ENCODE peak calls at places on chromosomes 12 and 14, in ten cellular contexts. V is skeletal muscle cell; Q is Right ventricle myocardium superior; H is lower leg skin; F is fibroblast of lung; T is stimulated activated CD4-positive, alpha-beta T cell treated with anti-CD3 and anti-CD28 coated beads, Interleukin-2, amount 100 ng/mL, for 24 hours; O is nephron progenitor cell; A is activated T-helper 1 cell treated with Interleukin-2 at 50 U/mL for 16 hours; Y is Right ventricle myocardium inferior; Z is T-cell. L is an unnamed sample.

GRCh38 chr12:96811083-96811482 is 96.0 kb upstream of the NEDD1 start:
- DNase-seq in V (peak; percentile 63), Q (no peak), H (no peak), F (peak; percentile 40), T (no peak), O (no peak), A (no peak), Y (no peak), Z (no peak), L (no peak)

GRCh38 chr14:92717571-92718042 is 30.8 kb downstream of the LGMN start:
- DNase-seq in V (no peak), Q (no peak), H (no peak), F (no peak), T (no peak), O (no peak), A (no peak), Y (no peak), Z (no peak), L (no peak)

GRCh38 chr14:100466111-100466856 is 120.9 kb downstream of the BEGAIN start:
- DNase-seq in V (no peak), Q (no peak), H (no peak), F (no peak), T (no peak), O (no peak), A (no peak), Y (no peak), Z (no peak), L (no peak)

GRCh38 chr12:66776974-66777373 is 98.1 kb upstream of the GRIP1 start:
- DNase-seq in V (no peak), Q (no peak), H (no peak), F (no peak), T (peak; percentile 41), O (no peak), A (no peak), Y (no peak), Z (peak; percentile 2), L (peak; percentile 31)

GRCh38 chr12:20125259-20125919 is 242.9 kb upstream of the PDE3A start:
- DNase-seq in V (no peak), Q (no peak), H (no peak), F (no peak), T (no peak), O (no peak), A (no peak), Y (no peak), Z (no peak), L (no peak)

GRCh38 chr12:27347779-27348178 is 15.1 kb downstream of the BMAL2 start:
- DNase-seq in V (no peak), Q (no peak), H (no peak), F (no peak), T (no peak), O (no peak), A (no peak), Y (no peak), Z (no peak), L (no peak)

GRCh38 chr14:62002636-62003035 is 240.4 kb downstream of the SNAPC1 start:
- DNase-seq in V (no peak), Q (no peak), H (no peak), F (no peak), T (no peak), O (no peak), A (no peak), Y (no peak), Z (no peak), L (no peak)

GRCh38 chr12:115224031-115224430 is 540.1 kb upstream of the TBX3 start:
- DNase-seq in V (no peak), Q (no peak), H (no peak), F (no peak), T (no peak), O (no peak), A (no peak), Y (no peak), Z (no peak), L (no peak)

GRCh38 chr14:23021479-23021878 is 11.5 kb upstream of the C14orf93 start:
- DNase-seq in V (no peak), Q (no peak), H (no peak), F (no peak), T (no peak), O (no peak), A (no peak), Y (no peak), Z (no peak), L (no peak)

GRCh38 chr12:49969027-49969426 is 3.7 kb upstream of the AQP6 start:
- DNase-seq in V (no peak), Q (no peak), H (no peak), F (no peak), T (no peak), O (no peak), A (no peak), Y (no peak), Z (no peak), L (no peak)

GRCh38 chr12:100267603-100268281 is 765 bp downstream of the SCYL2 start:
- DNase-seq in V (no peak), Q (no peak), H (peak; percentile 19), F (peak; percentile 37), T (peak; percentile 20), O (no peak), A (peak; percentile 6), Y (peak; percentile 72), Z (no peak), L (peak; percentile 2)

GRCh38 chr12:18206198-18206597 is 55.1 kb upstream of the PIK3C2G start:
- DNase-seq in V (no peak), Q (no peak), H (no peak), F (no peak), T (no peak), O (no peak), A (no peak), Y (no peak), Z (no peak), L (no peak)

GRCh38 chr12:15209782-15210181 is 11.4 kb downstream of the RERG start:
- DNase-seq in V (no peak), Q (no peak), H (no peak), F (peak; percentile 86), T (no peak), O (no peak), A (no peak), Y (no peak), Z (no peak), L (no peak)

GRCh38 chr12:58252914-58253313 is 311.5 kb downstream of the ATP23 start:
- DNase-seq in V (no peak), Q (no peak), H (no peak), F (no peak), T (no peak), O (no peak), A (no peak), Y (no peak), Z (no peak), L (no peak)

GRCh38 chr12:119669744-119670472 is 2.0 kb downstream of the PRKAB1 start:
- DNase-seq in V (no peak), Q (no peak), H (no peak), F (no peak), T (no peak), O (no peak), A (no peak), Y (no peak), Z (no peak), L (no peak)

GRCh38 chr12:64004639-64005038 is 160.1 kb downstream of the SRGAP1 start:
- DNase-seq in V (peak; percentile 72), Q (no peak), H (no peak), F (no peak), T (no peak), O (no peak), A (no peak), Y (no peak), Z (no peak), L (no peak)

GRCh38 chr12:115049617-115050016 is 365.6 kb upstream of the TBX3 start:
- DNase-seq in V (no peak), Q (no peak), H (no peak), F (peak; percentile 4), T (no peak), O (no peak), A (no peak), Y (no peak), Z (no peak), L (no peak)

GRCh38 chr12:96578526-96579125 is 89.2 kb downstream of the CFAP54 start:
- DNase-seq in V (peak; percentile 12), Q (no peak), H (no peak), F (peak; percentile 80), T (no peak), O (peak; percentile 2), A (no peak), Y (no peak), Z (no peak), L (no peak)

GRCh38 chr14:99733221-99733550 is 49.1 kb downstream of the CYP46A1 start:
- DNase-seq in V (no peak), Q (no peak), H (no peak), F (no peak), T (no peak), O (no peak), A (no peak), Y (peak; percentile 18), Z (no peak), L (no peak)

GRCh38 chr12:124750787-124751471 is 112.7 kb downstream of the SCARB1 start:
- DNase-seq in V (no peak), Q (no peak), H (no peak), F (no peak), T (no peak), O (peak; percentile 45), A (no peak), Y (peak; percentile 50), Z (no peak), L (no peak)

GRCh38 chr12:115638753-115639666 is 638.5 kb downstream of the MED13L start:
- DNase-seq in V (no peak), Q (no peak), H (no peak), F (no peak), T (no peak), O (peak; percentile 44), A (no peak), Y (no peak), Z (no peak), L (no peak)

GRCh38 chr12:19158909-19159308 is 29.4 kb downstream of the PLEKHA5 start:
- DNase-seq in V (no peak), Q (no peak), H (no peak), F (peak; percentile 86), T (no peak), O (no peak), A (no peak), Y (no peak), Z (no peak), L (no peak)

GRCh38 chr12:93982847-93983315 is 165.5 kb upstream of the PLXNC1 start:
- DNase-seq in V (peak; percentile 46), Q (no peak), H (no peak), F (peak; percentile 85), T (peak; percentile 10), O (no peak), A (no peak), Y (no peak), Z (no peak), L (peak; percentile 20)

GRCh38 chr12:124445121-124445718 is 122.2 kb downstream of the NCOR2 start:
- DNase-seq in V (no peak), Q (peak; percentile 22), H (no peak), F (no peak), T (no peak), O (peak; percentile 62), A (no peak), Y (peak; percentile 44), Z (no peak), L (no peak)

GRCh38 chr12:55717397-55718007 is 1.7 kb downstream of the BLOC1S1 start:
- DNase-seq in V (no peak), Q (peak; percentile 40), H (no peak), F (peak; percentile 49), T (peak; percentile 19), O (no peak), A (no peak), Y (no peak), Z (no peak), L (no peak)

GRCh38 chr12:6960291-6961277 is 9.4 kb downstream of the PTPN6 start:
- DNase-seq in V (no peak), Q (no peak), H (no peak), F (peak; percentile 33), T (no peak), O (no peak), A (no peak), Y (peak; percentile 52), Z (no peak), L (no peak)

GRCh38 chr12:120404271-120404670 is 33.6 kb upstream of the COX6A1 start:
- DNase-seq in V (no peak), Q (no peak), H (no peak), F (no peak), T (no peak), O (no peak), A (no peak), Y (no peak), Z (no peak), L (no peak)

GRCh38 chr12:50734409-50735263 is 29.3 kb upstream of the ATF1 start:
- DNase-seq in V (no peak), Q (no peak), H (no peak), F (peak; percentile 41), T (peak; percentile 14), O (peak; percentile 30), A (no peak), Y (no peak), Z (no peak), L (no peak)